ENCODE peak calls at places on chromosomes 2 and 18, in nine cellular contexts. One of them, this sample, is unnamed.
A peak's percentile ranks its signal among the peaks of the same experiment; 100 is the strongest.

GRCh38 chr18:12026562-12026961 is 45.3 kb downstream of the IMPA2 start:
- DNase-seq in AG04449: no peak
- DNase-seq in NCI-H748 treated with DMSO at 0.1 percent for 48 hours: no peak
- DNase-seq in EL: no peak
- DNase-seq in HFFc6: no peak
- DNase-seq in NCI-H460: no peak
- DNase-seq in SIG-M5: no peak
- DNase-seq in bronchial epithelial cell: no peak
- DNase-seq in uterus: no peak
- DNase-seq in this sample: no peak

GRCh38 chr2:222930862-222931261 is 70.0 kb downstream of the ACSL3 start:
- DNase-seq in AG04449: no peak
- DNase-seq in NCI-H748 treated with DMSO at 0.1 percent for 48 hours: no peak
- DNase-seq in EL: no peak
- DNase-seq in HFFc6: no peak
- DNase-seq in NCI-H460: no peak
- DNase-seq in SIG-M5: no peak
- DNase-seq in bronchial epithelial cell: no peak
- DNase-seq in uterus: no peak
- DNase-seq in this sample: no peak

GRCh38 chr2:111897924-111898702 is at the start of gene MERTK:
- DNase-seq in AG04449: no peak
- DNase-seq in NCI-H748 treated with DMSO at 0.1 percent for 48 hours: peak; percentile 74
- DNase-seq in EL: peak; percentile 78
- DNase-seq in HFFc6: no peak
- DNase-seq in NCI-H460: peak; percentile 59
- DNase-seq in SIG-M5: no peak
- DNase-seq in bronchial epithelial cell: no peak
- DNase-seq in uterus: peak; percentile 87
- DNase-seq in this sample: peak; percentile 93

GRCh38 chr2:56379066-56379465 is 195.3 kb downstream of the CCDC85A start:
- DNase-seq in AG04449: no peak
- DNase-seq in NCI-H748 treated with DMSO at 0.1 percent for 48 hours: no peak
- DNase-seq in EL: no peak
- DNase-seq in HFFc6: no peak
- DNase-seq in NCI-H460: no peak
- DNase-seq in SIG-M5: no peak
- DNase-seq in bronchial epithelial cell: peak; percentile 59
- DNase-seq in uterus: no peak
- DNase-seq in this sample: no peak

GRCh38 chr2:109164739-109165221 is 35.8 kb downstream of the SH3RF3 start:
- DNase-seq in AG04449: no peak
- DNase-seq in NCI-H748 treated with DMSO at 0.1 percent for 48 hours: no peak
- DNase-seq in EL: peak; percentile 83
- DNase-seq in HFFc6: peak; percentile 25
- DNase-seq in NCI-H460: no peak
- DNase-seq in SIG-M5: no peak
- DNase-seq in bronchial epithelial cell: no peak
- DNase-seq in uterus: peak; percentile 69
- DNase-seq in this sample: peak; percentile 90

GRCh38 chr18:49016648-49017539 is 66.1 kb upstream of the SMAD7 start:
- DNase-seq in AG04449: peak; percentile 66
- DNase-seq in NCI-H748 treated with DMSO at 0.1 percent for 48 hours: no peak
- DNase-seq in EL: peak; percentile 93
- DNase-seq in HFFc6: peak; percentile 78
- DNase-seq in NCI-H460: no peak
- DNase-seq in SIG-M5: no peak
- DNase-seq in bronchial epithelial cell: peak; percentile 82
- DNase-seq in uterus: peak; percentile 55
- DNase-seq in this sample: peak; percentile 98

GRCh38 chr2:117639401-117639800 is 175.1 kb upstream of the DDX18 start:
- DNase-seq in AG04449: no peak
- DNase-seq in NCI-H748 treated with DMSO at 0.1 percent for 48 hours: no peak
- DNase-seq in EL: no peak
- DNase-seq in HFFc6: no peak
- DNase-seq in NCI-H460: no peak
- DNase-seq in SIG-M5: no peak
- DNase-seq in bronchial epithelial cell: no peak
- DNase-seq in uterus: no peak
- DNase-seq in this sample: no peak

GRCh38 chr2:226660124-226660523 is 139.5 kb downstream of the IRS1 start:
- DNase-seq in AG04449: no peak
- DNase-seq in NCI-H748 treated with DMSO at 0.1 percent for 48 hours: no peak
- DNase-seq in EL: no peak
- DNase-seq in HFFc6: no peak
- DNase-seq in NCI-H460: no peak
- DNase-seq in SIG-M5: no peak
- DNase-seq in bronchial epithelial cell: no peak
- DNase-seq in uterus: no peak
- DNase-seq in this sample: no peak

GRCh38 chr18:70411886-70412443 is 123.1 kb downstream of the SOCS6 start:
- DNase-seq in AG04449: no peak
- DNase-seq in NCI-H748 treated with DMSO at 0.1 percent for 48 hours: no peak
- DNase-seq in EL: no peak
- DNase-seq in HFFc6: no peak
- DNase-seq in NCI-H460: no peak
- DNase-seq in SIG-M5: no peak
- DNase-seq in bronchial epithelial cell: no peak
- DNase-seq in uterus: no peak
- DNase-seq in this sample: no peak

GRCh38 chr2:157822993-157823392 is 53.1 kb downstream of the ACVR1 start:
- DNase-seq in AG04449: no peak
- DNase-seq in NCI-H748 treated with DMSO at 0.1 percent for 48 hours: no peak
- DNase-seq in EL: peak; percentile 28
- DNase-seq in HFFc6: no peak
- DNase-seq in NCI-H460: no peak
- DNase-seq in SIG-M5: no peak
- DNase-seq in bronchial epithelial cell: peak; percentile 56
- DNase-seq in uterus: no peak
- DNase-seq in this sample: no peak

GRCh38 chr2:216833076-216833475 is 26.8 kb downstream of the TNP1 start:
- DNase-seq in AG04449: no peak
- DNase-seq in NCI-H748 treated with DMSO at 0.1 percent for 48 hours: no peak
- DNase-seq in EL: no peak
- DNase-seq in HFFc6: no peak
- DNase-seq in NCI-H460: no peak
- DNase-seq in SIG-M5: no peak
- DNase-seq in bronchial epithelial cell: no peak
- DNase-seq in uterus: no peak
- DNase-seq in this sample: no peak

GRCh38 chr18:3015203-3015590 is 2.3 kb upstream of the LPIN2 start:
- DNase-seq in AG04449: no peak
- DNase-seq in NCI-H748 treated with DMSO at 0.1 percent for 48 hours: no peak
- DNase-seq in EL: peak; percentile 85
- DNase-seq in HFFc6: peak; percentile 68
- DNase-seq in NCI-H460: no peak
- DNase-seq in SIG-M5: no peak
- DNase-seq in bronchial epithelial cell: peak; percentile 86
- DNase-seq in uterus: no peak
- DNase-seq in this sample: peak; percentile 92